ENCODE peak calls at places on chromosome 15, in nine cellular contexts. Y is H7; G is LoVo; H is CD4-positive, CD25-positive, alpha-beta regulatory T cell; N is endothelial cell; V is fibroblast of the conjunctiva; J is neural progenitor cell; E is endothelial cell of umbilical vein; I is activated T-cell treated with anti-CD3 and anti-CD28 coated beads, Interleukin-2, amount 50 U/mL, for 72 hours. L is an unnamed sample.

GRCh38 chr15:97482521-97482920 is 478.0 kb upstream of the ARRDC4 start:
- DNase-seq in Y (peak; percentile 38), G (no peak), H (no peak), N (peak; percentile 26), V (no peak), J (peak; percentile 40), E (no peak), I (no peak), L (no peak)

GRCh38 chr15:86595741-86596140 is 516.1 kb downstream of the AGBL1 start:
- DNase-seq in Y (no peak), G (no peak), H (no peak), N (no peak), V (no peak), J (no peak), E (no peak), I (no peak), L (no peak)

GRCh38 chr15:91711384-91712082 is 142.0 kb upstream of the SLCO3A1 start:
- DNase-seq in Y (no peak), G (no peak), H (no peak), N (no peak), V (no peak), J (no peak), E (no peak), I (no peak), L (no peak)

GRCh38 chr15:55334371-55334770 is 15.3 kb downstream of the PIGB start:
- DNase-seq in Y (no peak), G (no peak), H (no peak), N (no peak), V (no peak), J (no peak), E (no peak), I (no peak), L (no peak)

GRCh38 chr15:70722266-70723123 is 40.9 kb downstream of the UACA start:
- DNase-seq in Y (peak; percentile 41), G (peak; percentile 76), H (peak; percentile 27), N (no peak), V (peak; percentile 61), J (peak; percentile 48), E (peak; percentile 62), I (no peak), L (no peak)

GRCh38 chr15:69435980-69436379 is 16.6 kb upstream of the RPLP1 start:
- DNase-seq in Y (no peak), G (no peak), H (no peak), N (no peak), V (no peak), J (no peak), E (no peak), I (no peak), L (no peak)

GRCh38 chr15:85482896-85483295 is 102.5 kb downstream of the AKAP13 start:
- DNase-seq in Y (no peak), G (peak; percentile 35), H (no peak), N (no peak), V (no peak), J (peak; percentile 33), E (no peak), I (no peak), L (no peak)

GRCh38 chr15:71575474-71576045 is 234.8 kb upstream of the NR2E3 start:
- DNase-seq in Y (no peak), G (no peak), H (no peak), N (no peak), V (no peak), J (no peak), E (peak; percentile 24), I (no peak), L (no peak)

GRCh38 chr15:41043276-41043675 is 72.8 kb downstream of the INO80 start:
- DNase-seq in Y (no peak), G (no peak), H (no peak), N (no peak), V (peak; percentile 60), J (no peak), E (peak; percentile 11), I (no peak), L (no peak)

GRCh38 chr15:79978694-79979519 is 7.9 kb upstream of the BCL2A1 start:
- DNase-seq in Y (no peak), G (no peak), H (no peak), N (no peak), V (peak; percentile 44), J (no peak), E (no peak), I (no peak), L (no peak)

GRCh38 chr15:85307687-85308045 is 72.7 kb upstream of the AKAP13 start:
- DNase-seq in Y (no peak), G (no peak), H (no peak), N (no peak), V (no peak), J (no peak), E (no peak), I (no peak), L (no peak)

GRCh38 chr15:101328001-101328400 is 33.0 kb upstream of the SNRPA1 start:
- DNase-seq in Y (peak; percentile 19), G (no peak), H (no peak), N (no peak), V (no peak), J (no peak), E (no peak), I (no peak), L (no peak)

GRCh38 chr15:100663066-100663465 is 60.7 kb downstream of the ASB7 start:
- DNase-seq in Y (peak; percentile 86), G (no peak), H (no peak), N (peak; percentile 36), V (no peak), J (peak; percentile 76), E (no peak), I (no peak), L (peak; percentile 34)

GRCh38 chr15:63223463-63223862 is 34.1 kb downstream of the RAB8B start:
- DNase-seq in Y (no peak), G (no peak), H (no peak), N (no peak), V (no peak), J (no peak), E (no peak), I (no peak), L (no peak)

GRCh38 chr15:89781891-89782618 is 5.9 kb downstream of the MESP2 start:
- DNase-seq in Y (peak; percentile 20), G (peak; percentile 47), H (no peak), N (no peak), V (no peak), J (no peak), E (no peak), I (no peak), L (no peak)

GRCh38 chr15:58369261-58369699 is 62.5 kb upstream of the LIPC start:
- DNase-seq in Y (no peak), G (no peak), H (peak; percentile 12), N (no peak), V (no peak), J (no peak), E (no peak), I (no peak), L (no peak)

GRCh38 chr15:59099162-59099685 is 5.7 kb upstream of the CCNB2 start:
- DNase-seq in Y (no peak), G (no peak), H (no peak), N (no peak), V (no peak), J (no peak), E (no peak), I (no peak), L (no peak)

GRCh38 chr15:89502867-89503595 is 6.6 kb upstream of the RHCG start:
- DNase-seq in Y (no peak), G (no peak), H (no peak), N (no peak), V (no peak), J (no peak), E (no peak), I (no peak), L (no peak)

GRCh38 chr15:64311566-64311965 is 44.4 kb downstream of the CSNK1G1 start:
- DNase-seq in Y (no peak), G (no peak), H (no peak), N (no peak), V (no peak), J (no peak), E (no peak), I (no peak), L (no peak)

GRCh38 chr15:89007989-89008388 is 80.3 kb upstream of the ABHD2 start:
- DNase-seq in Y (no peak), G (no peak), H (no peak), N (no peak), V (no peak), J (no peak), E (no peak), I (no peak), L (no peak)

GRCh38 chr15:32030795-32031194 is 480 bp downstream of the CHRNA7 start:
- DNase-seq in Y (no peak), G (peak; percentile 28), H (no peak), N (no peak), V (no peak), J (peak; percentile 48), E (no peak), I (no peak), L (peak; percentile 31)

GRCh38 chr15:90789496-90789895 is 72.3 kb downstream of the BLM start:
- DNase-seq in Y (no peak), G (no peak), H (no peak), N (no peak), V (no peak), J (no peak), E (no peak), I (no peak), L (no peak)

GRCh38 chr15:43828061-43828657 is 1.4 kb downstream of the WDR76 start:
- DNase-seq in Y (no peak), G (no peak), H (peak; percentile 19), N (no peak), V (no peak), J (peak; percentile 5), E (peak; percentile 4), I (peak; percentile 31), L (no peak)

GRCh38 chr15:70643783-70644125 is 119.6 kb downstream of the UACA start:
- DNase-seq in Y (no peak), G (peak; percentile 82), H (no peak), N (no peak), V (no peak), J (no peak), E (no peak), I (no peak), L (no peak)

GRCh38 chr15:65877752-65878151 is 8.5 kb downstream of the RAB11A start:
- DNase-seq in Y (no peak), G (no peak), H (no peak), N (no peak), V (no peak), J (no peak), E (no peak), I (no peak), L (no peak)

L was measured in BE2C.